ENCODE peak calls at places on chromosome 12, in four cellular contexts. One of them, this sample, is unnamed.

GRCh38 chr12:131167334-131167733 is 213.6 kb downstream of the ADGRD1 start:
- DNase-seq in ovary: no peak
- DNase-seq in upper lobe of right lung: no peak
- DNase-seq in fibroblast of lung: no peak
- DNase-seq in this sample: no peak

GRCh38 chr12:93968928-93969327 is 179.4 kb upstream of the PLXNC1 start:
- DNase-seq in ovary: no peak
- DNase-seq in fibroblast of lung: no peak
- DNase-seq in upper lobe of right lung: no peak
- DNase-seq in this sample: no peak

GRCh38 chr12:19322376-19322775 is 116.9 kb upstream of the AEBP2 start:
- DNase-seq in ovary: no peak
- DNase-seq in fibroblast of lung: no peak
- DNase-seq in upper lobe of right lung: no peak
- DNase-seq in this sample: no peak

GRCh38 chr12:131133015-131133905 is 179.6 kb downstream of the ADGRD1 start:
- DNase-seq in ovary: peak; percentile 66
- DNase-seq in fibroblast of lung: no peak
- DNase-seq in upper lobe of right lung: no peak
- DNase-seq in this sample: no peak

GRCh38 chr12:6146951-6147350 is 22.5 kb upstream of the VWF start:
- DNase-seq in ovary: no peak
- DNase-seq in upper lobe of right lung: no peak
- DNase-seq in fibroblast of lung: no peak
- DNase-seq in this sample: no peak

GRCh38 chr12:90152897-90153624 is 444.4 kb upstream of the ATP2B1 start:
- DNase-seq in ovary: no peak
- DNase-seq in upper lobe of right lung: no peak
- DNase-seq in fibroblast of lung: peak; percentile 11
- DNase-seq in this sample: no peak

GRCh38 chr12:24705741-24706358 is 243.1 kb downstream of the BCAT1 start:
- DNase-seq in upper lobe of right lung: no peak
- DNase-seq in fibroblast of lung: no peak
- DNase-seq in ovary: no peak
- DNase-seq in this sample: no peak

GRCh38 chr12:47905313-47905730 is 528 bp upstream of the VDR start:
- DNase-seq in fibroblast of lung: no peak
- DNase-seq in upper lobe of right lung: peak; percentile 89
- DNase-seq in ovary: peak; percentile 71
- DNase-seq in this sample: peak; percentile 79

GRCh38 chr12:39354955-39355354 is 88.0 kb downstream of the KIF21A start:
- DNase-seq in upper lobe of right lung: no peak
- DNase-seq in ovary: no peak
- DNase-seq in fibroblast of lung: no peak
- DNase-seq in this sample: no peak

GRCh38 chr12:29731556-29731955 is 52.2 kb downstream of the TMTC1 start:
- DNase-seq in ovary: no peak
- DNase-seq in fibroblast of lung: no peak
- DNase-seq in upper lobe of right lung: no peak
- DNase-seq in this sample: no peak

GRCh38 chr12:116882742-116883141 is 1.5 kb upstream of the HRK start:
- DNase-seq in upper lobe of right lung: no peak
- DNase-seq in fibroblast of lung: peak; percentile 53
- DNase-seq in ovary: no peak
- DNase-seq in this sample: no peak

GRCh38 chr12:76030378-76031080 is 1.0 kb downstream of the PHLDA1 start:
- DNase-seq in upper lobe of right lung: peak; percentile 72
- DNase-seq in fibroblast of lung: peak; percentile 66
- DNase-seq in ovary: peak; percentile 57
- DNase-seq in this sample: no peak

GRCh38 chr12:12392428-12392827 is 35.5 kb downstream of the BORCS5 start:
- DNase-seq in fibroblast of lung: peak; percentile 36
- DNase-seq in ovary: no peak
- DNase-seq in upper lobe of right lung: no peak
- DNase-seq in this sample: no peak

GRCh38 chr12:46402451-46402850 is 29.9 kb upstream of the SLC38A2 start:
- DNase-seq in fibroblast of lung: peak; percentile 95
- DNase-seq in ovary: no peak
- DNase-seq in upper lobe of right lung: no peak
- DNase-seq in this sample: peak; percentile 63

GRCh38 chr12:27123642-27124041 is 41.3 kb upstream of the C12orf71 start:
- DNase-seq in upper lobe of right lung: no peak
- DNase-seq in fibroblast of lung: peak; percentile 43
- DNase-seq in ovary: no peak
- DNase-seq in this sample: no peak

GRCh38 chr12:63206494-63206893 is 55.5 kb upstream of the AVPR1A start:
- DNase-seq in fibroblast of lung: no peak
- DNase-seq in ovary: no peak
- DNase-seq in upper lobe of right lung: no peak
- DNase-seq in this sample: no peak

GRCh38 chr12:4910502-4911315 is 1.0 kb downstream of the KCNA1 start:
- DNase-seq in upper lobe of right lung: no peak
- DNase-seq in ovary: no peak
- DNase-seq in fibroblast of lung: peak; percentile 5
- DNase-seq in this sample: no peak

GRCh38 chr12:56678852-56679251 is 9.2 kb downstream of the PTGES3 start:
- DNase-seq in fibroblast of lung: no peak
- DNase-seq in ovary: peak; percentile 25
- DNase-seq in upper lobe of right lung: no peak
- DNase-seq in this sample: no peak

GRCh38 chr12:68200854-68201253 is 24.8 kb downstream of the IL26 start:
- DNase-seq in ovary: no peak
- DNase-seq in fibroblast of lung: no peak
- DNase-seq in upper lobe of right lung: no peak
- DNase-seq in this sample: no peak
- TF ChIP-seq CTCF in ovary: no peak
- TF ChIP-seq CTCF in fibroblast of lung: no peak
- TF ChIP-seq CTCF in upper lobe of right lung: no peak
- TF ChIP-seq CTCF in this sample: no peak

DNA sequence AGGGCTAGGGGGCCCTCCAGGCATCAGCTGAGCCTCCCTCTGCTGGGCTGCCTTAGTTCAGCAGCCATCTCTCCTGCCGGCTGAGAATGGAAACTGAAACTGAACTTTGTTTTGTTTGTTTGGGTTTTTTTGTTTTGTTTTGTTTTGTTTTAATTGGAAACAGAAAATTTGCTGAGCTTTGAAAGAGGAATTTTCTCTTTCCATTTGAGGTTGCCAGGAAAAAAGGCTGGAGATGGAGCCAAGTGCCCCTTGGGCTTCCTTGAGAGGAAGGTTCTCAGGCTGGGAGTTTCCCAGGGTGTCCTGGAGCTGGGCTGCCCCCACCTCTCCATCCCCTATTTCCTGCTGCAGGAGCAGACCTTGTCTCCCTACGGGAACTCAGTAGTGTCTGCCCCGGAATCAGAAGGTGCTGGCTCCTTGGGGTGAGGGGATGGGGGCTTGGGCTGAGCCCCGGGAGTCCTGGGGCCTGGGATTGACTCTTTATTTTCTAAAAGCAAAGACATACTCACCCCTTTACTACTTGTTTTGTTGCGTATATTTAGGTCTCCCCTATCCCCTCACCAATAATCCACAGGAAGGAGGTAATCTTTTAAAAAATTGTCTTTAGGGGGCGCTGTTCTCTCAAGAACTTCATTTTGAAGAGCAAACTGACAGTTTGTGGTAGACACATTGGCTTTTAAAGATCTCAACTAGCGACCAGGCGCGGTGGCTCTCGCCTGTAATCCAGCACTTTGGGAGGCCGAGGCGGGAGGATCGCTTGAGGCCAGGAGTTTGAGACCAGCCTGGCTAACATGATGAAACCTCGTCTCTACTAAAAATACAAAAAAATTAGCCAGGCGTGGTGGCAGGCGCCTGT is 21.3 kb upstream of the OASL start:
- DNase-seq in ovary: peak; percentile 63
- DNase-seq in upper lobe of right lung: no peak
- DNase-seq in fibroblast of lung: peak; percentile 54
- DNase-seq in this sample: no peak
- H3K4me3 ChIP-seq in ovary: peak overlapping the region; percentile 8
- H3K4me3 ChIP-seq in upper lobe of right lung: peak overlapping the region; percentile 46
- H3K4me3 ChIP-seq in fibroblast of lung: peak overlapping the region; percentile 50
- H3K4me3 ChIP-seq in this sample: no peak overlapping the region

DNA sequence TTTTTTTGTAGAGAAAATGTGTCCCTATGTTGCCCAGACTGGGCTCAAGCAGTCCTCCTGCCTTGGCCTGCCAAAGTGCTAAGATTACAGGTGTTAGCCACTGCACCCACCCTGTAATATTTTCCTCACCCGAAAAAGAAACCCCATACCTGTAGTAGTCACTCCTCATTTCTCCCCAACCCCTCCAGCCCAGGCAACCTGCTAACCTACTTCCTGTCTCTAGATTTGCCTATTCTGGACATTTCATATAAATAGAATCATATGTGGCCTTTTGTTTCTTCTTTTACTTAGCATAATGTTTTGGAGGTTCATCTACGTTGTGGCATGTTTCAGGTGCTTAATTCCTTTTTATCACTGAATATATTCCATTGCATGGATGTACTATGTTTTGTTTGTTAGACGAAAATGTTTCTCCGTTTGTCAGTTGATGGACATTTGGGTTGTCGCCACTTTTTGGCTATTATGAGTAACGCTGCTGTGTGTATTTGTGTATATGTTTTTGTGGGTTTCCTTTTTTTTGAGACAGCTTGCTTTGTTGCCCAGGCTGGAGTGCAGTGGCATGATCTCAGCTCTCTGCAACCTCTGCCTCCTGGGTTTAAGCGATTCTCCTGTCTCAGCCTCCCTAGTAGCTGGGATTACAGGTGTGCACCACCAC is 6.2 kb downstream of the ANKRD13A start:
- DNase-seq in fibroblast of lung: no peak
- DNase-seq in ovary: no peak
- DNase-seq in upper lobe of right lung: no peak
- DNase-seq in this sample: no peak
- H3K4me1 ChIP-seq in fibroblast of lung: peaks cover 8% of the 10 kb centered on the region
- H3K4me1 ChIP-seq in ovary: peaks cover 3% of the 10 kb centered on the region
- H3K4me1 ChIP-seq in upper lobe of right lung: peaks cover 31% of the 10 kb centered on the region
- H3K4me1 ChIP-seq in this sample: peaks cover 28% of the 10 kb centered on the region

GRCh38 chr12:54021432-54022013 is 6.7 kb upstream of the HOXC6 start:
- DNase-seq in ovary: peak; percentile 76
- DNase-seq in upper lobe of right lung: no peak
- DNase-seq in fibroblast of lung: no peak
- DNase-seq in this sample: no peak
- TF ChIP-seq CTCF in ovary: no peak
- TF ChIP-seq CTCF in upper lobe of right lung: no peak
- TF ChIP-seq CTCF in fibroblast of lung: no peak
- TF ChIP-seq CTCF in this sample: no peak

GRCh38 chr12:10395390-10395998 is 5.7 kb upstream of the KLRK1 start:
- DNase-seq in upper lobe of right lung: no peak
- DNase-seq in fibroblast of lung: peak; percentile 74
- DNase-seq in ovary: peak; percentile 42
- DNase-seq in this sample: no peak
- H3K4me3 ChIP-seq in upper lobe of right lung: no peak overlapping the region
- H3K4me3 ChIP-seq in fibroblast of lung: no peak overlapping the region
- H3K4me3 ChIP-seq in ovary: no peak overlapping the region
- H3K4me3 ChIP-seq in this sample: no peak overlapping the region

DNA sequence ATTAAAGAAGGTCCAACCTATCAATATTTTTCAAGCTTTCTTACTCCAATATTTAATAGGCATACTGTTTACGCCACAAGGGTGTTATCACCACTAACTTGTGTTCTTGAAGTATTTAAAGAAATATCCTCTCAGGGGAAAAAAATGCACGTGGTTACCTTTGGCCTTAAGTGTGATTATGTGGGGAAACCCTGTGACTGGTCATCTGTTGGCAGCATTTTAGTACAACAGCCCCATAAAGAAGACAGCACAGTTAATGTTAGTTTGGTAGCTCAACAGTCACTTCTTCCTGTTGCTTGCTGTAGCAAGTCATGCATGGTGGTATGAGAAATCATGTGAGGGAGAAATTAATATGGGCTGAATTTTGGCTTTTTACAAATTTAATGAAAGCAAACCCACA is 1021.5 kb upstream of the TMEM132C start:
- DNase-seq in ovary: no peak
- DNase-seq in fibroblast of lung: no peak
- DNase-seq in upper lobe of right lung: no peak
- DNase-seq in this sample: no peak
- H3K4me1 ChIP-seq in ovary: no peaks in the 10 kb centered on the region
- H3K4me1 ChIP-seq in fibroblast of lung: no peaks in the 10 kb centered on the region
- H3K4me1 ChIP-seq in upper lobe of right lung: no peaks in the 10 kb centered on the region
- H3K4me1 ChIP-seq in this sample: peaks cover 17% of the 10 kb centered on the region

GRCh38 chr12:106794369-106794768 is 19.9 kb downstream of the RIC8B start:
- DNase-seq in fibroblast of lung: no peak
- DNase-seq in ovary: no peak
- DNase-seq in upper lobe of right lung: no peak
- DNase-seq in this sample: no peak

GRCh38 chr12:106791531-106791930 is 17.0 kb downstream of the RIC8B start:
- DNase-seq in upper lobe of right lung: no peak
- DNase-seq in fibroblast of lung: no peak
- DNase-seq in ovary: no peak
- DNase-seq in this sample: no peak

GRCh38 chr12:106790020-106790419 is 15.5 kb downstream of the RIC8B start:
- DNase-seq in ovary: no peak
- DNase-seq in fibroblast of lung: no peak
- DNase-seq in upper lobe of right lung: no peak
- DNase-seq in this sample: no peak
- TF ChIP-seq CTCF in ovary: no peak
- TF ChIP-seq CTCF in fibroblast of lung: peak; percentile 14
- TF ChIP-seq CTCF in upper lobe of right lung: no peak
- TF ChIP-seq CTCF in this sample: peak; percentile 24

GRCh38 chr12:122064034-122064777 is 14.3 kb upstream of the MLXIP start:
- DNase-seq in ovary: peak; percentile 94
- DNase-seq in upper lobe of right lung: peak; percentile 81
- DNase-seq in fibroblast of lung: peak; percentile 97
- DNase-seq in this sample: peak; percentile 89
- H3K4me3 ChIP-seq in ovary: peak overlapping the region; percentile 13
- H3K4me3 ChIP-seq in upper lobe of right lung: peak overlapping the region; percentile 12
- H3K4me3 ChIP-seq in fibroblast of lung: no peak overlapping the region
- H3K4me3 ChIP-seq in this sample: no peak overlapping the region

GRCh38 chr12:52205584-52206308 is 13.9 kb upstream of the KRT80 start:
- DNase-seq in fibroblast of lung: no peak
- DNase-seq in upper lobe of right lung: no peak
- DNase-seq in ovary: no peak
- DNase-seq in this sample: peak; percentile 9
- H3K4me1 ChIP-seq in fibroblast of lung: peaks cover 20% of the 10 kb centered on the region
- H3K4me1 ChIP-seq in upper lobe of right lung: peaks cover 13% of the 10 kb centered on the region
- H3K4me1 ChIP-seq in ovary: peaks cover 1% of the 10 kb centered on the region
- H3K4me1 ChIP-seq in this sample: peaks cover 53% of the 10 kb centered on the region

GRCh38 chr12:126342866-126343265 is 1277.6 kb downstream of the AACS start:
- DNase-seq in ovary: no peak
- DNase-seq in fibroblast of lung: no peak
- DNase-seq in upper lobe of right lung: no peak
- DNase-seq in this sample: no peak

GRCh38 chr12:126349383-126349782 is 1284.1 kb downstream of the AACS start:
- DNase-seq in fibroblast of lung: no peak
- DNase-seq in upper lobe of right lung: no peak
- DNase-seq in ovary: no peak
- DNase-seq in this sample: no peak

GRCh38 chr12:126346087-126346486 is 1280.9 kb downstream of the AACS start:
- DNase-seq in ovary: no peak
- DNase-seq in upper lobe of right lung: no peak
- DNase-seq in fibroblast of lung: no peak
- DNase-seq in this sample: no peak

GRCh38 chr12:126343352-126343751 is 1278.1 kb downstream of the AACS start:
- DNase-seq in upper lobe of right lung: no peak
- DNase-seq in fibroblast of lung: peak; percentile 2
- DNase-seq in ovary: no peak
- DNase-seq in this sample: no peak

DNA sequence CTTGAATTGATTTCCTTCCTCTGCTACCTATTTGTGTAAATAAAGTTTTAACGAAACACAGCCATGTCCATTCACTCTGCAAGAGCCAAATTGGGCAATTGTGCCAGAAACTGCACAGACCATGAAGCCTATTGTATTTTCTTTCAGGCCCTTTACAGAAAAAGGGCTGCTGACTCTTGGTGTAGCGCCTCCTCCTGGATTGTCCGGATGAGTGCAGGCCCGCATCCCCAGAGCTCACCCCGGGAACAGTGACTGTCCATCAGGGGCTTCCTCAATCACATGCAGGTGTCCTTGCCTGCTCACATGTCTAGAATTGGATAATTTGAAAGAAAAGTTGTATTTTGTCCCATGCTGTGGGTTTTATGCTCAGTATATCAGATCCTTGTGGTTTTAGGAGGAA is 1282.2 kb downstream of the AACS start:
- DNase-seq in fibroblast of lung: no peak
- DNase-seq in upper lobe of right lung: no peak
- DNase-seq in ovary: no peak
- DNase-seq in this sample: no peak
- TF ChIP-seq CTCF in fibroblast of lung: no peak
- TF ChIP-seq CTCF in upper lobe of right lung: no peak
- TF ChIP-seq CTCF in ovary: no peak
- TF ChIP-seq CTCF in this sample: peak; percentile 19